ENCODE peak calls at places on chromosome 16, in four cellular contexts. T is uterus, M is omental fat pad, I is astrocyte of the spinal cord. G is an unnamed sample.

GRCh38 chr16:85211247-85211910 is 99.1 kb upstream of the CIBAR2 start:
- DNase-seq in T (no peak), I (peak; percentile 67), M (no peak), G (peak; percentile 61)

GRCh38 chr16:67029249-67030096 is 524 bp downstream of the CBFB start:
- DNase-seq in I (peak; percentile 54), M (no peak), T (peak; percentile 69), G (peak; percentile 62)

GRCh38 chr16:17571499-17572093 is 100.8 kb upstream of the XYLT1 start:
- DNase-seq in I (no peak), T (no peak), M (no peak), G (no peak)

GRCh38 chr16:59878999-59879398 is 1144.9 kb upstream of the GOT2 start:
- DNase-seq in I (no peak), M (no peak), T (no peak), G (peak; percentile 5)

GRCh38 chr16:29148867-29149272 is 164.0 kb downstream of the LAT start:
- DNase-seq in I (no peak), M (no peak), T (no peak), G (no peak)

GRCh38 chr16:83888672-83889044 is 10.3 kb upstream of the MLYCD start:
- DNase-seq in M (no peak), T (no peak), I (no peak), G (no peak)

GRCh38 chr16:85665929-85666328 is 22.8 kb downstream of the GINS2 start:
- DNase-seq in T (no peak), I (no peak), M (no peak), G (no peak)

GRCh38 chr16:27838536-27839175 is 224.9 kb downstream of the GSG1L start:
- DNase-seq in I (no peak), M (no peak), T (no peak), G (no peak)

GRCh38 chr16:3578610-3579551 is 1.7 kb upstream of the NLRC3 start:
- DNase-seq in T (no peak), M (no peak), I (peak; percentile 7), G (no peak)

GRCh38 chr16:53257001-53257400 is 177.3 kb upstream of the RBL2 start:
- DNase-seq in M (no peak), I (peak; percentile 42), T (no peak), G (peak; percentile 52)

GRCh38 chr16:71894229-71894920 is 956 bp upstream of the IST1 start:
- DNase-seq in I (peak; percentile 70), T (peak; percentile 44), M (peak; percentile 28), G (peak; percentile 79)
- TF ChIP-seq CTCF in I (peak; percentile 23), T (no peak), M (no peak), G (peak; percentile 25)

DNA sequence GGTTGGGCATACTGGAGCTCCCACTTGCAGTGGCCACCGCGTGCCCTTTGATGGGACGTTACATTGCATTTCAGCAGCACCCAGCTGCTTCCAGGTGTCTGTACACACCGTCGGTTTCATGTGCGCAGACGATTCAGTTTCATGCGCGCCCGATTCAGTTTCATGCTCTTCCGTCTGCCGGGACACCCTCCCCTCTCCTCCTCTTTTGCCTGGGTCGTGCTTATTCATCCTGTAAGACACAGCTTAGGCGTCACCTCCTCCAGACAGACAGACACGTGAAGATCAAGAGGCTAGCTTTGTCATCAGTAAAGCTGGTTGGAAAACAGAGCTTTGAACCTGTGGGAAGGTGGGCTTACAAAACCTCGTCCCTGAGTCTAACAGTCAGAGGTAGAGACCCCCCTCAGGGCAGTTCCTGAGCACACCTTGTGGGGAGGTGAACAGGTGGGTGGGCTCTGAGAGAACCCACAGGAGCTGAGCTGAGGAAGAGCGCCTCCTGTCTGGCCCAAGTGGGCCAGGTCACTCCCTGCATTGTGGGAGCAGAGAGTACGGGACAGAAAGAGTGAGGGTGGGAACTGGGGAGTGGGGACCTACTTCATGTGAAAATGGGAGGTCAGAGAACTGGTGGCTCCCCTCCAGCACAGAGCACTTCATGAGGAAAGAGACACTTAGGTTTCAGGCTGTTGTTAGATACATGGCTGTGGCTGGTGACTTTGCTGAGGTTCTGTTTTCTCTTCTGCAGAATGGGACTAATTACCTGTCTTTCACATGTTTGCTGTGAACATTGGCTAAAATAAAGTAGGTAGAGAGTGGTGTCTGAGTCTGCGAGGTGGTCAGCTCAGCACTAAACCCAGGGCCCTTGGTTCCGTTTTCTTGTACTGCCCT is 122.1 kb downstream of the SNX29 start:
- DNase-seq in I (no peak), M (no peak), T (no peak), G (no peak)
- TF ChIP-seq CTCF in I (no peak), M (no peak), T (no peak), G (no peak)

GRCh38 chr16:88992351-88993005 is 15.5 kb upstream of the CBFA2T3 start:
- DNase-seq in I (no peak), M (no peak), T (no peak), G (no peak)

GRCh38 chr16:88989852-88990547 is 13.0 kb upstream of the CBFA2T3 start:
- DNase-seq in T (no peak), I (no peak), M (no peak), G (no peak)

GRCh38 chr16:88993946-88994600 is 17.1 kb upstream of the CBFA2T3 start:
- DNase-seq in I (no peak), M (no peak), T (no peak), G (no peak)

GRCh38 chr16:88993006-88993787 is 16.2 kb upstream of the CBFA2T3 start:
- DNase-seq in M (no peak), I (no peak), T (no peak), G (no peak)

DNA sequence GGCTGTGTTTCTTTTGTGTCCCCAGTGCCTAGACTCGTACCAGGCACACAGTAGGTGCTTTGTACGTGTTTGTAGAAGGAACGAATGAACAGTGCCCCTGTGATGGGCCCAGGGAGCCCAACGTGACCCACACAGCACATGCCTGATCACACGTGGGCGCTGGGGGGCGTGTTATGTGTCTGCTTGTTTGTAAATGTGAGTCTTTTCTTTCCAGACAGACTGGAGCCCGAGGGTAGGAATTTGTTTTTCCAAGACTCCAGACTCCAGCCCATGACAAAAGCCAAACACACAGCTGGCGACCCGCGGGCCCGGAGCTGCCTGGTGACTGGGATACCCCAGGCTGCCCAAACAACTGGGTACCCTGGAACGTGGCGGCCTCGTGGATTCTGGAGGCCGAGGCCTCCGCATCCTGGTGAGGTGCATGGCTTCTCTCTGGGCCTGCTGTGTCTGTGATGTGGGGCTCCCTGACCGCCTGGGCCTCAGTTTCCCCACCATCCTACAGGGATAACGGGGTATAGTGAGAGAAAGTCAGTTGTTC is 14.9 kb upstream of the CBFA2T3 start:
- DNase-seq in I (no peak), T (no peak), M (no peak), G (no peak)
- TF ChIP-seq CTCF in I (no peak), T (no peak), M (no peak), G (no peak)

DNA sequence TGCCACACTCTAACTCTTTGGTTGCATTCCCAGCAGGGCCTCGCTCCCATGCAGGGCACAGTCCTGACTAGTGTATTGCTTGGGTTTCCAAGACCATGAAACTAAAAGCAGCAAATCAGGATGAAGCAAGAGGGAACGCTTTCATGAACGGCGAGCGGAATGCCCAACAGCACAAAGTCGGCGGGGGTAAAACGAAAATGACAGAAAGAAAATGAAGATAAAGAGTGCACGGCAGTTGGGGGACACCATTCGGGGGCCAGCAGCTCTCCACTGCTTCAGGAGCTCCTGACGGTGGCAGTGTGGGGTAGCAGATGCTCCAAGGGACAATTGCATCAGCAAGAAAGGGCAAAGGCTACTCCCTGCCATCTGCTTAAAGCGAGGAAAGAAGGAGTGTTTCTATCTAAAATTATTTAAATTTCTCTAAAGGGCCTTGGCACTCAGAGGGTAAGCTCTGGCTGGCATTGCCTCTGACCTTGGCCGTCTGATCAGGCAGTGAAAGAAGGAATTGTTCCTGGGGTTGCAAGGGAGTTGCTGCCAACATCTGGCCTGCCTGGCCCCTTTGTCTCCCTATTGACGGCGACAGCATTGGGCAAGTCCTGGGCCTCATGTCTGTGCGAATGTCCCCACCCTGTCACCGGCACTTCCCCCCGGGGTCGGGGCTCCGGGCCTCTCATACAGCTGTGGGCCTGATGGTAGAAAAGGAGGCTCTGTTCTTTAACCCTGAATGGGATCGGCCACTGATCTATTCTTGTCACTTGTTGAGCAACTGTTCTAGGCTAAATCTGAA is 138.2 kb downstream of the CMIP start:
- DNase-seq in I (peak; percentile 11), M (no peak), T (no peak), G (peak; percentile 12)
- TF ChIP-seq CTCF in I (peak; percentile 18), M (no peak), T (no peak), G (peak; percentile 8)

GRCh38 chr16:74817851-74818250 is 43.2 kb upstream of the FA2H start:
- DNase-seq in M (no peak), T (no peak), I (no peak), G (no peak)
- TF ChIP-seq CTCF in M (no peak), T (no peak), I (no peak), G (no peak)